ENCODE peak calls at places on chromosomes 13 and 19, in eight cellular contexts. J, O, S, U, H, X, D and P are unnamed samples. For H3K4me1, the result is how much of the 10 kb centered on the place peaks cover.

GRCh38 chr13:48398450-48399095 is 14.3 kb downstream of the LPAR6 start:
- DNase-seq in D (no peak), H (no peak), U (no peak), O (no peak), X (no peak), S (peak), J (no peak), P (no peak)

GRCh38 chr19:57558525-57558924 is 1.1 kb downstream of the ZNF550 start:
- DNase-seq in U (no peak), J (no peak), H (no peak), O (no peak), D (no peak), S (peak), X (no peak), P (no peak)

GRCh38 chr13:30963794-30964193 is 31.3 kb downstream of the TEX26 start:
- DNase-seq in H (no peak), J (peak), O (peak), D (peak), U (no peak), S (peak), X (peak), P (no peak)

GRCh38 chr19:55305491-55305890 is 19.6 kb downstream of the TMEM150B start:
- DNase-seq in H (peak), S (no peak), D (peak), X (peak), O (peak), J (no peak), U (peak), P (peak)

GRCh38 chr13:23469901-23470525 is 36.5 kb upstream of the SACS start:
- DNase-seq in S (peak), U (no peak), O (no peak), H (no peak), D (no peak), J (no peak), X (no peak), P (no peak)

GRCh38 chr13:49938274-49938673 is 2.1 kb upstream of the SPRYD7 start:
- DNase-seq in X (no peak), J (peak), O (peak), S (no peak), H (no peak), D (no peak), U (no peak), P (no peak)

GRCh38 chr13:93309886-93310520 is 83.4 kb downstream of the GPC6 start:
- DNase-seq in X (no peak), O (no peak), U (no peak), D (no peak), H (no peak), J (no peak), S (peak), P (no peak)

GRCh38 chr19:39131255-39131755 is 5.7 kb downstream of the PAK4 start:
- DNase-seq in J (no peak), U (peak), O (peak), X (no peak), D (no peak), S (peak), H (no peak), P (no peak)

GRCh38 chr13:98265669-98266551 is 88.8 kb upstream of the RNF113B start:
- DNase-seq in O (peak), J (peak), U (no peak), D (peak), X (peak), H (peak), S (peak), P (no peak)

GRCh38 chr19:17719730-17720486 is 628 bp downstream of the MAP1S start:
- DNase-seq in J (peak), U (no peak), X (peak), S (no peak), H (no peak), D (no peak), O (peak), P (no peak)

GRCh38 chr13:49927755-49928154 is 8.4 kb downstream of the SPRYD7 start:
- DNase-seq in O (no peak), U (no peak), S (peak), X (no peak), D (no peak), J (no peak), H (no peak), P (no peak)

GRCh38 chr13:54356209-54356608 is 1327.6 kb downstream of the OLFM4 start:
- DNase-seq in S (no peak), D (no peak), X (no peak), H (no peak), J (no peak), U (no peak), O (no peak), P (no peak)

GRCh38 chr19:18780631-18781030 is 10.5 kb downstream of the COMP start:
- DNase-seq in H (no peak), O (no peak), X (no peak), D (no peak), J (no peak), S (no peak), U (no peak), P (no peak)

GRCh38 chr13:76148374-76148773 is 512.2 kb downstream of the LMO7 start:
- DNase-seq in O (no peak), J (no peak), X (no peak), H (no peak), U (no peak), S (no peak), D (no peak), P (no peak)

GRCh38 chr13:40206241-40207109 is 460.0 kb downstream of the FOXO1 start:
- DNase-seq in X (peak), J (no peak), H (no peak), U (no peak), O (peak), D (no peak), S (peak), P (no peak)

GRCh38 chr19:21440321-21440720 is 43.4 kb downstream of the ZNF493 start:
- DNase-seq in O (no peak), S (no peak), J (no peak), U (no peak), D (peak), X (no peak), H (no peak), P (no peak)

GRCh38 chr19:35043906-35044305 is 2.4 kb downstream of the HPN start:
- DNase-seq in U (no peak), S (no peak), O (peak), H (no peak), D (no peak), J (no peak), X (no peak), P (no peak)

GRCh38 chr13:110216006-110216402 is 91.0 kb downstream of the COL4A1 start:
- DNase-seq in J (no peak), U (no peak), H (no peak), X (no peak), S (no peak), D (no peak), O (no peak), P (no peak)

GRCh38 chr13:80668452-80668851 is 327.5 kb upstream of the SPRY2 start:
- DNase-seq in X (no peak), U (no peak), D (no peak), H (no peak), O (no peak), S (no peak), J (no peak), P (no peak)

GRCh38 chr19:53621885-53622710 is 9.7 kb upstream of the DPRX start:
- DNase-seq in D (peak), O (no peak), J (no peak), H (no peak), X (no peak), U (no peak), S (no peak), P (no peak)

GRCh38 chr19:15403151-15403531 is 15.6 kb downstream of the AKAP8L start:
- DNase-seq in H (no peak), O (no peak), J (no peak), D (no peak), X (no peak), U (no peak), S (no peak), P (no peak)

GRCh38 chr19:41309225-41310030 is 544 bp upstream of the CCDC97 start:
- DNase-seq in H (no peak), J (no peak), O (no peak), U (no peak), S (no peak), X (no peak), D (peak), P (no peak)

GRCh38 chr19:14505488-14506239 is 9.7 kb upstream of the GIPC1 start:
- DNase-seq in X (peak), S (peak), H (no peak), J (peak), U (no peak), D (peak), O (peak), P (no peak)

GRCh38 chr13:112204881-112205327 is 138.0 kb downstream of the SOX1 start:
- DNase-seq in X (no peak), J (no peak), U (peak), H (no peak), S (no peak), O (peak), D (no peak), P (no peak)

GRCh38 chr19:46265217-46265828 is 31.5 kb upstream of the HIF3A start:
- DNase-seq in U (peak), S (peak), J (peak), D (peak), H (peak), X (peak), O (peak), P (peak)

GRCh38 chr13:111984349-111984748 is 82.6 kb upstream of the SOX1 start:
- DNase-seq in X (no peak), O (no peak), S (no peak), H (no peak), J (no peak), D (no peak), U (no peak), P (no peak)

GRCh38 chr19:52679598-52679997 is 41.4 kb upstream of the ZNF83 start:
- DNase-seq in D (no peak), S (no peak), O (no peak), H (no peak), J (no peak), U (no peak), X (no peak), P (no peak)

GRCh38 chr19:44592451-44592890 is 20.9 kb upstream of the IGSF23 start:
- DNase-seq in H (no peak), J (no peak), X (peak), S (no peak), U (peak), O (peak), D (peak), P (no peak)

GRCh38 chr19:50046649-50047503 is 21.1 kb downstream of the ZNF473 start:
- DNase-seq in J (peak), H (peak), D (peak), S (peak), X (peak), O (peak), U (peak), P (peak)

GRCh38 chr19:4403005-4403761 is 743 bp downstream of the CHAF1A start:
- DNase-seq in J (no peak), U (no peak), O (no peak), S (no peak), H (no peak), D (no peak), X (no peak), P (no peak)

GRCh38 chr13:112053744-112054615 is 13.0 kb upstream of the SOX1 start:
- DNase-seq in U (no peak), S (no peak), X (no peak), J (no peak), O (no peak), H (no peak), D (no peak), P (no peak)

GRCh38 chr19:42619271-42619670 is 24.5 kb upstream of the CEACAM8 start:
- DNase-seq in H (no peak), X (no peak), S (no peak), O (no peak), U (no peak), D (no peak), J (no peak), P (no peak)

GRCh38 chr19:29525901-29526729 is at the start of gene VSTM2B:
- DNase-seq in S (no peak), X (no peak), D (no peak), O (no peak), H (no peak), U (no peak), J (no peak), P (no peak)
- H3K4me1 ChIP-seq in S (under half), X (half or more), D (under half), O (under half), H (under half), U (under half), J (under half), P (under half)

GRCh38 chr19:29927944-29928669 is 13.9 kb upstream of the URI1 start:
- DNase-seq in O (no peak), U (no peak), J (no peak), X (no peak), S (no peak), H (no peak), D (peak), P (no peak)
- H3K4me3 ChIP-seq in O (no peak), U (no peak), J (no peak), X (no peak), S (no peak), H (no peak), D (no peak), P (no peak)

DNA sequence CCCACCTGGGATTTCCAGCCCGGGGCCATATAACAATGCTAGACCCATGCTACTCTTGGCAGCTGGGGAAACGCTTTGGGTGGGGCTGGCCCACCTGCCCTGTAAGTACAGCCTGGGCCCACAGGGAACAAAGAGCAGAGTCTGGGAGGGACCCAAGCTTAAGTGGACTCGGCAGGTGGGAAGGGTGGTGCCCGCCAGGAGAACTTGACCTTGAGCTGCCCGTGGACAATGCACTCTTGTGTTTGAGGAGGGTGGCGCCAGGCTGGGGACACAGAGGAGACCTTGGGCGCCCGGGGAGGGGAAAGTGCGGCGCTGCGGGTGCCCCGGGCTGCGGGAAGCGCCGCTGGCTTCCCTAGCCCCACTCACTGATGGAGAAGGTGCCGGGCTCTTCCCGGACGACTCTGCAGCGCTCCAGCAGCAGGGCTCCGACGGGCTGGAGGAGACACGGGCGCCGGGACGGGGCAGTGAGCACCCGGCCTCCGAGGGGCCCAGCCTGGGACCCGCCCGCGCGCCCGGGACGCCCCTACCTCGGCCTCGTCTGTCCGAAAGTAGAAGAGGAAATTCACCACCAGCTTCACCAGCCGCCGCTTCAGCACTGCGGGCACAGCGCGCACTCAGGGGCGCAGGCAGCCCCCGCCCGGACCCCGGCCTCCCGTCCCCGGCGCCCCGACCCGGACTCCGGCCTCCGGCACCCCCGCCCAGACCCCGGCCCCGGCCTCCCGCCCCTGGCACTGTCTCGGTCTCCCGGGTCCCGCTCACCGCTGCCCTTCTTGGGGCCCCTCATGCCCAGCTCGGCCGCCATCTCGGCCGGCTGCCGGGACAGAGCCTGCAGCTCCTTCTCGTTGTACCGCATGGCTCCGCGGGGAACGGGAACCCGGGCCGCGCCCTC is 489 bp downstream of the PLEKHJ1 start:
- DNase-seq in J (peak), H (no peak), O (peak), X (peak), S (no peak), D (peak), U (no peak), P (no peak)
- TF ChIP-seq POLR2A in J (peak), H (no peak), O (peak), X (no peak), S (no peak), D (no peak), U (no peak), P (peak)

DNA sequence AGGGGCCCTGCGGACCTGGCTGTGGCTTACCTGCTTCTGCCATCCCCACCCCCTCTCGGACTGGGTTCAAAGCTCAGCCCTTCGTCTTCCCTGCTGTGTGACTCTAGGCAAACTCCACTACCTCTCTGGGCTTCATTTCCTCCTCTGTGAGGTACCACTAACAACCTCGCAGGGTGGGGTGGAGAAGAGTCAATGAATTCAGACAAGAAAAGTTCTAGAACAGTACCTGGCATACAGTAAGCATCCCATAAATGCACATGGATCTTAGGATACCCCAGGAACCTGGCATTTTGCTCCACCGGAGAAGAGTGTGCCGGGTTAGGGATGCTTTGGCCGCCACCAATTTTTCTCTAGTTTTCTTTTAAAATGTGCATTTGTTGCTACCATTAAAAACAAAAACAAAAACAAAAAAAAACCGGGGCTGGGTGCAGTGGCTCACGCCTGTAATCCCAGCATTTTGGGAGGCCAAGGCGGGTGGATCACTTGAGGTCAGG is 3.4 kb downstream of the TLE5 start:
- DNase-seq in S (no peak), X (no peak), O (no peak), H (no peak), J (no peak), D (no peak), U (no peak), P (no peak)
- H3K4me1 ChIP-seq in S (under half), X (half or more), O (half or more), H (under half), J (half or more), D (under half), U (half or more), P (under half)